ENCODE peak calls at places on chromosomes 7 and 10, in four cellular contexts. One of them, this sample, is unnamed.

GRCh38 chr10:73941300-73941699 is 30.4 kb downstream of the PLAU start:
- DNase-seq in GM12878: no peak
- DNase-seq in HepG2: no peak
- DNase-seq in K562: no peak
- DNase-seq in this sample: no peak

GRCh38 chr7:18866359-18867036 is 250.9 kb downstream of the TWIST1 start:
- DNase-seq in GM12878: peak; percentile 19
- DNase-seq in K562: no peak
- DNase-seq in HepG2: no peak
- DNase-seq in this sample: peak; percentile 43

GRCh38 chr7:12436896-12437535 is 33.4 kb upstream of the VWDE start:
- DNase-seq in GM12878: no peak
- DNase-seq in K562: peak; percentile 19
- DNase-seq in HepG2: no peak
- DNase-seq in this sample: no peak

GRCh38 chr7:136079934-136080333 is 102.8 kb upstream of the MTPN start:
- DNase-seq in HepG2: no peak
- DNase-seq in K562: no peak
- DNase-seq in GM12878: no peak
- DNase-seq in this sample: no peak

GRCh38 chr10:21304198-21304597 is 221.3 kb downstream of the SKIDA1 start:
- DNase-seq in HepG2: no peak
- DNase-seq in K562: no peak
- DNase-seq in GM12878: no peak
- DNase-seq in this sample: no peak

GRCh38 chr7:128164061-128164954 is 76.8 kb upstream of the LEP start:
- DNase-seq in HepG2: no peak
- DNase-seq in K562: no peak
- DNase-seq in GM12878: no peak
- DNase-seq in this sample: peak; percentile 55

GRCh38 chr7:84091318-84091717 is 103.3 kb downstream of the SEMA3A start:
- DNase-seq in K562: no peak
- DNase-seq in GM12878: no peak
- DNase-seq in HepG2: no peak
- DNase-seq in this sample: no peak

GRCh38 chr7:40996330-40996729 is 706.6 kb downstream of the INHBA start:
- DNase-seq in K562: no peak
- DNase-seq in HepG2: no peak
- DNase-seq in GM12878: no peak
- DNase-seq in this sample: no peak

GRCh38 chr10:33661580-33662269 is 327.3 kb upstream of the NRP1 start:
- DNase-seq in GM12878: no peak
- DNase-seq in HepG2: peak; percentile 41
- DNase-seq in K562: no peak
- DNase-seq in this sample: no peak

GRCh38 chr10:71314028-71314693 is 4.9 kb upstream of the SLC29A3 start:
- DNase-seq in K562: peak; percentile 89
- DNase-seq in HepG2: no peak
- DNase-seq in GM12878: no peak
- DNase-seq in this sample: peak; percentile 21

GRCh38 chr10:32379314-32379949 is 32.5 kb upstream of the EPC1 start:
- DNase-seq in GM12878: no peak
- DNase-seq in K562: peak; percentile 65
- DNase-seq in HepG2: peak; percentile 43
- DNase-seq in this sample: peak; percentile 62

GRCh38 chr7:786472-787255 is 45.6 kb upstream of the SUN1 start:
- DNase-seq in K562: peak; percentile 78
- DNase-seq in HepG2: peak; percentile 39
- DNase-seq in GM12878: no peak
- DNase-seq in this sample: peak; percentile 18

GRCh38 chr10:86314616-86315520 is 51.7 kb downstream of the GRID1 start:
- DNase-seq in K562: no peak
- DNase-seq in HepG2: no peak
- DNase-seq in GM12878: no peak
- DNase-seq in this sample: no peak

GRCh38 chr7:51590746-51591145 is 274.1 kb upstream of the COBL start:
- DNase-seq in GM12878: no peak
- DNase-seq in HepG2: no peak
- DNase-seq in K562: no peak
- DNase-seq in this sample: no peak

GRCh38 chr10:62744136-62744535 is 60.4 kb upstream of the ADO start:
- DNase-seq in HepG2: no peak
- DNase-seq in GM12878: no peak
- DNase-seq in K562: no peak
- DNase-seq in this sample: no peak

GRCh38 chr7:18212788-18213187 is 185.1 kb upstream of the PRPS1L1 start:
- DNase-seq in HepG2: no peak
- DNase-seq in K562: no peak
- DNase-seq in GM12878: no peak
- DNase-seq in this sample: no peak

GRCh38 chr10:112271982-112272381 is 11.2 kb upstream of the TECTB start:
- DNase-seq in K562: no peak
- DNase-seq in GM12878: no peak
- DNase-seq in HepG2: no peak
- DNase-seq in this sample: no peak

GRCh38 chr7:5657901-5658300 is 123.6 kb downstream of the RNF216 start:
- DNase-seq in HepG2: no peak
- DNase-seq in K562: no peak
- DNase-seq in GM12878: no peak
- DNase-seq in this sample: no peak

GRCh38 chr10:6022693-6023092 is 39.5 kb downstream of the IL2RA start:
- DNase-seq in K562: no peak
- DNase-seq in GM12878: no peak
- DNase-seq in HepG2: no peak
- DNase-seq in this sample: no peak

GRCh38 chr7:20089431-20089830 is 127.8 kb downstream of the MACC1 start:
- DNase-seq in GM12878: no peak
- DNase-seq in HepG2: no peak
- DNase-seq in K562: no peak
- DNase-seq in this sample: no peak

GRCh38 chr7:67738-68395 is 124.5 kb upstream of the FAM20C start:
- DNase-seq in HepG2: no peak
- DNase-seq in GM12878: no peak
- DNase-seq in K562: no peak
- DNase-seq in this sample: no peak

GRCh38 chr10:16891375-16892313 is 74.4 kb upstream of the RSU1 start:
- DNase-seq in HepG2: peak; percentile 30
- DNase-seq in K562: peak; percentile 63
- DNase-seq in GM12878: no peak
- DNase-seq in this sample: peak; percentile 92

DNA sequence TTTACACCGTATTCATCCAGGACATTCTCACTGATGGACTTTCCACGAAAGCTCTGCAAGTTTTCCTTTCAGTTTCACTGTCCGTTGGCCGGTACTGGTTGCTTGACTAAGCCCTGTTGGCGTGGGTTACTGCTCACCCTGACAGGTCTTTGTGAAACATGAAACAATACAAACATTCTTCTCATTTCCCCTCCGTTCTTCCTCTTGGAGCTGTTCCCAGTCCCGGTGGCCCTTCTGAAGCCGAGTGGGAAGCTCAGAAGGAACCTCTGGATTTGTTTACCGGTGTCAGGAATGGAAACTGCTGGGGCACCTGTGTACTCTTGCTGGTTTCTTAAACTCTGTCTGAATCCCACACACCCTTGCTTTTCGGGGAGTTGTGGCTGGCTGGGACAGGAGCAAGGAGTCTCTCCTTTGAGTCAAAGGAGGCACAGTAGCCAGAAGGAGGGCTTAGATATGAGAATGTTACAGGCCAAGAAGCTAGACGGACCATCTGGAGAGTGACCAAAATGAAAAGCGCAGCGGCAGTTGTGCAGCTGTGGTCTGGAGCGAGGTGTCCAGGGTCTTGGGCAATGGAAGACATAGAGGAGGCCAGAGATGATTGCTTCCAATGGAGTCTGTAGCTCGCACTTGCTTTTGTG is 45.7 kb downstream of the LYZL2 start:
- DNase-seq in K562: peak; percentile 49
- DNase-seq in HepG2: peak; percentile 84
- DNase-seq in GM12878: peak; percentile 61
- DNase-seq in this sample: peak; percentile 57
- TF ChIP-seq REST in K562: no peak
- TF ChIP-seq REST in HepG2: no peak
- TF ChIP-seq REST in GM12878: no peak
- TF ChIP-seq REST in this sample: no peak

DNA sequence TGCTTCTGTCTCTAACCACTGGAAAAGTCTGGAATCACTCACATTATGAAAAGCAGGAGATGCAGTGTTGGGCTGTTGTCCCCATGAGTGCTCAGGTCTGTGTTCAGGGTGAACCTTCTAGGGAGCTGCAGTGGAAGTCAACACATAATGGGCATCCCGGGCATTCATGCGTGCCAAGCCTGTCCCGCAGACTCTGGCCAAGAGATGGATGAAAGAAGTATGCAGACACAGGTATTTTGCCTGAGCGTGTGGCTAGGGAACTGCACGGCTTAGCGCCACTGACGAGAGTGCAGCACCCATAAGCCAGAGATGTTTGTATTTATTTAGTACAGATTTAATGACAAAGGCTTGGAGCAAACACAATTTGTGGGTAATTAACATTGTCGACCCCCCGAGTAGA is 84.7 kb downstream of the GPR26 start:
- DNase-seq in GM12878: no peak
- DNase-seq in K562: no peak
- DNase-seq in HepG2: no peak
- DNase-seq in this sample: no peak
- TF ChIP-seq SRF in GM12878: no peak
- TF ChIP-seq SRF in K562: no peak
- TF ChIP-seq SRF in HepG2: no peak
- TF ChIP-seq SRF in this sample: no peak

GRCh38 chr10:75954486-75954885 is 523.1 kb downstream of the LRMDA start:
- DNase-seq in GM12878: no peak
- DNase-seq in HepG2: no peak
- DNase-seq in K562: no peak
- DNase-seq in this sample: no peak

GRCh38 chr10:75957721-75958120 is 526.3 kb downstream of the LRMDA start:
- DNase-seq in K562: no peak
- DNase-seq in GM12878: no peak
- DNase-seq in HepG2: no peak
- DNase-seq in this sample: no peak

GRCh38 chr10:75957321-75957720 is 525.9 kb downstream of the LRMDA start:
- DNase-seq in GM12878: no peak
- DNase-seq in K562: no peak
- DNase-seq in HepG2: no peak
- DNase-seq in this sample: no peak

GRCh38 chr10:75955953-75956352 is 524.5 kb downstream of the LRMDA start:
- DNase-seq in HepG2: no peak
- DNase-seq in GM12878: no peak
- DNase-seq in K562: no peak
- DNase-seq in this sample: no peak

GRCh38 chr10:75956624-75957023 is 525.2 kb downstream of the LRMDA start:
- DNase-seq in K562: no peak
- DNase-seq in GM12878: no peak
- DNase-seq in HepG2: no peak
- DNase-seq in this sample: peak; percentile 4
- H2AFZ ChIP-seq in K562: peak overlapping the region; percentile 63
- H2AFZ ChIP-seq in GM12878: no peak overlapping the region
- H2AFZ ChIP-seq in HepG2: no peak overlapping the region
- H2AFZ ChIP-seq in this sample: no peak overlapping the region

GRCh38 chr10:111233439-111233838 is 156.6 kb downstream of the ADRA2A start:
- DNase-seq in HepG2: no peak
- DNase-seq in GM12878: no peak
- DNase-seq in K562: no peak
- DNase-seq in this sample: no peak
- TF ChIP-seq REST in HepG2: peak; percentile 26
- TF ChIP-seq REST in GM12878: peak; percentile 76
- TF ChIP-seq REST in K562: no peak
- TF ChIP-seq REST in this sample: peak; percentile 54

DNA sequence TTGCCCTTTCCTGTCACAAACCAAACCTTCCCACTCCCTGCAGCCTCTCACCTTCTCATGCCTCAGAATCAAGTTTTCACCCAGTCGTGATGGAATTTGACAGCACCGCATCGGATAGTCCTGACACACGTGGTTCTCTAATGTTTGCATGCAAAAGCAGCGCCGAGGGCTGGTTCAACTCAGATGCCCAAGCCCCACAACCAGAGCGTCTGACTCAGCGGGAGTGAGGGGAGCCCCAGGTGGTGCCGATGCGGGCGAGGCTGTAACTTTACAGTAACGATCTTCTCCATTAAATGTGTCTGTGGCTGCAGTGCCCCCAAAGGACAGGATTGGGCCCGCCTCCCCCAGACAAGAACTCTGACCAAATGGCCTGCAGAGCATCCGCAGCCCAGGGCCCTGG is 284.5 kb downstream of the CELF2 start:
- DNase-seq in GM12878: no peak
- DNase-seq in HepG2: no peak
- DNase-seq in K562: no peak
- DNase-seq in this sample: no peak
- TF ChIP-seq SRF in GM12878: no peak
- TF ChIP-seq SRF in HepG2: no peak
- TF ChIP-seq SRF in K562: no peak
- TF ChIP-seq SRF in this sample: no peak

GRCh38 chr10:29728541-29729049 is 93.8 kb upstream of the SVIL start:
- DNase-seq in HepG2: no peak
- DNase-seq in K562: no peak
- DNase-seq in GM12878: no peak
- DNase-seq in this sample: no peak
- H2AFZ ChIP-seq in HepG2: no peak overlapping the region
- H2AFZ ChIP-seq in K562: no peak overlapping the region
- H2AFZ ChIP-seq in GM12878: no peak overlapping the region
- H2AFZ ChIP-seq in this sample: no peak overlapping the region

DNA sequence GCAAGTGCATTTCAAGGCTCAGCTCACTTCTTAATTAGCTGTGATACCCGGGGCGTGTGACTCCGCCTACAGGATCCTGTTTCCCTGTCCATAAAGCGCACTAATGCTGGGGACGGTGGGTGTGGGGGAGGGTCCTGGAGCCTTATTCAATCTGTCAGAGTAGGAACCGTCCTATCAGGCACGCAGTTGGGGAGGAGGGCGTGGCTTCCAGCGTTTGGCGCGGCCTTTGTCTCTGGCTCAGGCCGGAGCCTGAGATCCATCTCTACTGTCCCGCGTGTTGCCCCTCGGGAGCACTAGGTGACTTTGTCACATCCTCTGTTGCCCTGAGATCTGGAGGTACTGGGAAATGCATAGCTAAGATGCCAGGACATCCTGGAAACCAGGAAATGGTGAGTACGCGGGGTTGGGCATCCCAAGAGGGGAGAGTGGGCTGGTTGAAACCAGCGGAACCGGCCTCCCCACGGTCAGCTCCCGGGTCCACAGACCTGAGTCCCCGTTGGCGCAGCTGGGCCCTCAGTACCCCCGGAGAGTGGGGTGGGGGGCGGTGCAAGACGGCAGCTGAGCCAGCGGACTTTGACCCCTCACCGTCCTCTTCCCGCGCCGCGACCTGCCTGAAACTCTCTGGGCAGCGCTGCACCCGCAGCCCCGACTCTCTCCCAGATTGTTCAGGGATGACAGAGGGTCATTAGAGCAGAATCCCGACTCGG is 104.4 kb upstream of the ZNF92 start:
- DNase-seq in HepG2: peak; percentile 90
- DNase-seq in K562: peak; percentile 97
- DNase-seq in GM12878: peak; percentile 73
- DNase-seq in this sample: peak; percentile 75
- TF ChIP-seq REST in HepG2: no peak
- TF ChIP-seq REST in K562: no peak
- TF ChIP-seq REST in GM12878: no peak
- TF ChIP-seq REST in this sample: no peak

GRCh38 chr10:124911124-124912051 is 30.5 kb upstream of the ZRANB1 start:
- DNase-seq in GM12878: no peak
- DNase-seq in K562: peak; percentile 22
- DNase-seq in HepG2: no peak
- DNase-seq in this sample: no peak
- TF ChIP-seq SRF in GM12878: no peak
- TF ChIP-seq SRF in K562: no peak
- TF ChIP-seq SRF in HepG2: no peak
- TF ChIP-seq SRF in this sample: no peak